ENCODE peak calls at places on chromosomes 2 and 18, in six cellular contexts. S is left ventricle myocardium inferior; E is HL-60; A is IMR-90; C is adrenal gland; G is CD8-positive, alpha-beta T cell. O is an unnamed sample.

GRCh38 chr2:241390301-241391206 is 34.5 kb downstream of the FARP2 start:
- DNase-seq in S (no peak), C (no peak), E (no peak), G (no peak), A (no peak), O (no peak)

GRCh38 chr2:28300921-28301341 is 91.7 kb upstream of the FOSL2 start:
- DNase-seq in A (peak), C (no peak), S (no peak), G (no peak), E (no peak), O (no peak)

GRCh38 chr2:225017713-225018112 is 24.6 kb downstream of the DOCK10 start:
- DNase-seq in C (no peak), A (no peak), S (no peak), E (no peak), G (no peak), O (no peak)

GRCh38 chr2:9144617-9145016 is 62.0 kb upstream of the ASAP2 start:
- DNase-seq in G (no peak), S (no peak), A (no peak), E (no peak), C (no peak), O (peak)

GRCh38 chr2:24970483-24971299 is 1.1 kb downstream of the DNAJC27 start:
- DNase-seq in C (peak), S (no peak), A (peak), E (no peak), G (no peak), O (peak)

GRCh38 chr2:121427187-121427689 is 103.4 kb upstream of the RNU4ATAC start:
- DNase-seq in A (no peak), C (no peak), S (no peak), E (no peak), G (no peak), O (peak)

GRCh38 chr2:230140667-230141066 is 71.9 kb upstream of the SLC16A14 start:
- DNase-seq in S (no peak), C (no peak), A (no peak), E (no peak), G (no peak), O (no peak)

GRCh38 chr2:227503433-227504406 is 31.8 kb downstream of the AGFG1 start:
- DNase-seq in S (no peak), E (no peak), C (peak), A (peak), G (no peak), O (no peak)

GRCh38 chr2:233061007-233061590 is 957 bp downstream of the INPP5D start:
- DNase-seq in S (no peak), G (no peak), E (peak), A (no peak), C (no peak), O (no peak)

GRCh38 chr2:165601866-165602636 is 132.6 kb downstream of the CSRNP3 start:
- DNase-seq in C (no peak), G (no peak), E (no peak), A (peak), S (no peak), O (peak)

DNA sequence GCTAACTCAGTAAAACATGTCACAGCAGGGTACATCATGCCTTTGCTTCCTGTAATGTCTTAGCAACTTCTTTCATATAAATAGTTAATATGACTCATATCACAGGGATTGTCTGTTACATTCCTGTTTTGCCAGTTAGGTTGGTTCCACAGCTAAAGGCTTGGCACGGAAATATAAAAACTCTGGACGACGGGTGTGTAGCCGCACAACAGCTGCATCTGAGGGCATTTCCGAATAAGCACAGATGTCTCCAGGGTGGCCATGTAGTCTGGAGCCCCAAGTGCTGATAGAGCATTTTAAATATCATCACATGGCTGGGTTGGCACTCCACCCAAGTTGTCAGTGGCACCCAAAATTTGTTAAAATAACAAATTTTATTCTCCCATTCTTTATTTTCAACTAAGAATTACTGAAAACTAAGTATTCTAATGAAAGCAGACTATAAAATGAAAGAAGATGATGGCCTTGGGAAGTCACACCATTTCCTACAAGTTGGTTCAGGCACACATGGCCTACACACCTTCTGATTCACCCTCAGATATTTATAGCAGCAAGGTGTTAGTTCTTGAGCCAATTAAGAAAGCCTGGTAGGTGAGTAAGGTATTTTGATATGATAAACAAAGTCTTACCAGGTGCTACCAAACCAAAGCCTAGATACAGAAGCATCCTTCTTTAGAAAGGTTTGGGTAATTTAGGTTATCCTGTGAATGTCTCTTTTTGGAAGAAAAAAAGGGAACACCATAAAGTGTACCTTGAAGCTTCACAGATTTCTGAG is 61.8 kb upstream of the STK17B start:
- DNase-seq in S (no peak), C (peak), A (peak), E (no peak), G (no peak), O (peak)
- H3K4me3 ChIP-seq in S (no peak), C (no peak), A (no peak), E (no peak), G (no peak), O (no peak)

DNA sequence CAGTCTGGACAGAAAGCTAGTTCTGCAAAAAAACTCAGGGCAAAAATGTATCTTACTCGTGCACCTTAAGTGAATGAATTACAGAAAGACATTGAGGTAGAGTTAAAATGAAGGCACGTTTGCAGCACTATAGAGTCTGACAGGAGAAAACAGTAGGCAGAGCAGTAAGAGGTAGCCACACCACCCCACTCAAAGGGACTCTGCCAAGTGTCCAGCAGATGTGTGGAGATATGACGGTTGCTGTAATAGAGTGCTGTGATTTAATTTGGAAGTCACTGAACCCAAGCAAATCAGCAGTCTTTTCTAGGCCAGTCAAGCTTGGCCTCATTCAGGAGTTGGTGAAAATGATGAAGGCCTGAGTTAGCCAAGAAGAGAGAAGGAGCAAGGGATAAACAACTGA is 464.4 kb downstream of the PTPRM start:
- DNase-seq in G (no peak), C (no peak), S (no peak), A (no peak), E (no peak), O (no peak)
- TF ChIP-seq CTCF in G (no peak), C (no peak), S (no peak), A (no peak), E (no peak), O (no peak)

DNA sequence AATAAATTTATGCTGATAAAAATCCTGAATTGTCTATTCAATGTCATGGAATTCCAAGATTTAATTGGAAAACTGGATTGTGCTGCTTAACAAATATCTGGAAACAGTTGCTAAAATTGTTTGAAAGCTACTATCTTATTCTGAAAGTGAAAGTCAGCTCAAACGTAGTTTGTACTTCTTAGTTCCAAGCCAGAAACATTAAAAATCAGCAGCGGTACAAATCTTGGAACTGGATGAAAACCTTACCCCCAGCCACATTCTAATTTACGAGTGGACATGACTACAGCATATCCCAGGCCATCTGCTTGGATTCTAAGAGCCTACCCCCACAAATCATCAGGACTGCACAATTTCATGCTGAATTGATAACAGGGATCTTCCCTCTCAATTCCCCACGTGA is 158.6 kb upstream of the NCKAP5 start:
- DNase-seq in G (no peak), C (no peak), S (no peak), E (no peak), A (no peak), O (peak)
- H3K4me3 ChIP-seq in G (no peak), C (no peak), S (peak), E (no peak), A (peak), O (no peak)

GRCh38 chr2:100818606-100819364 is 1.2 kb upstream of the NPAS2 start:
- DNase-seq in E (peak), G (no peak), S (peak), A (peak), C (peak), O (peak)
- TF ChIP-seq CTCF in E (no peak), G (no peak), S (peak), A (peak), C (peak), O (peak)

GRCh38 chr2:240231838-240232244 is 91.4 kb upstream of the OTOS start:
- DNase-seq in C (no peak), S (no peak), E (no peak), A (no peak), G (no peak), O (no peak)

GRCh38 chr2:240233891-240234502 is 93.5 kb upstream of the OTOS start:
- DNase-seq in A (no peak), S (peak), G (no peak), E (no peak), C (peak), O (no peak)

GRCh38 chr2:240234503-240234951 is 94.1 kb upstream of the OTOS start:
- DNase-seq in C (no peak), S (peak), G (no peak), A (peak), E (no peak), O (no peak)

GRCh38 chr2:240232264-240232915 is 91.9 kb upstream of the OTOS start:
- DNase-seq in E (no peak), S (peak), G (no peak), A (no peak), C (no peak), O (no peak)

DNA sequence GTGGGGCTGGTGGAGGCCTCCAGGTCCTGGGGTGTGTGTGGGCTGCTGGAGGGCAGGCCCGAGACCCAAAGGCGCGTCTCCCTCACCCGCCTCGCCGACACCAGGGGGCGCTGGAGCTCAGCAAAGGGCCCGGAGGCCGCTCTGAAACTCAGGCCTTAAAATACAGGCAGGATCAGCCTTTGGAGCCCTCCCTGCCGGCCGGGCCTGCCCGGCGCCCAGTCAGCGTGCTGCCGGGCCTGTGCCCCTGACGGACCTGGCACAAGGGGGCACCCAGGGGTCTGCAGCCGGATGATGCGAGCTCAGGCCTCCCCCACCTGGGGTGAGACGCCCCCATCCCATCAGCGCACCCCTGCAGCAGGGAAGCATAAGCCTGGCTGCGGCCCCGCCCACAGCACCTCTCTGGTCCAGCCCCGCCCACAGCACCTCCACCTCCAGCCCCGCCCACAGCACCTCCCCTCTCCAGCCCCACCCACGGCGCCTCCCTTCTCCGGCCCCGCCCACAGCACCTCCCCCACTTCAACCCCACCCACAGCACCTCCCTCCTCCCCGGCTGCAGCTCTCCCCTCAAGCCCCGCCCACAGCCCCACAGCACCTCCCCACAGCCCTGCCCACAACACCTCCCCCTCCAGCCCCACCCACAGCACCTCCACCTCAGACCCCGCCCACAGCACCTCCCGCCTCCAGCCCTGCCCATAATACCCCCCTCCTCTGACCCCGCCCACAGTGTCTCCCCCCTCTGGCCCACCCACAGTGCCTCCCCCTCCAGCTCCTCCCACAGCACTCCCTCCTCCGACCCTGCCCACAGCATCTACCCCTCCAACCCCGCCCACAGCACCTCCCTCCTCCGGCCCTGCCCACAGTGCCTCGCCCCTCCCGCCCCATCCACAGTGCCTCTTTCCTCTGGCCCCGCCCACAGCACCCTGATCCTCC is 92.8 kb upstream of the OTOS start:
- DNase-seq in S (peak), E (peak), G (peak), A (peak), C (peak), O (peak)
- H3K4me3 ChIP-seq in S (peak), E (no peak), G (peak), A (peak), C (no peak), O (no peak)

GRCh38 chr2:189439342-189439741 is 1.9 kb upstream of the WDR75 start:
- DNase-seq in E (no peak), A (no peak), G (no peak), C (no peak), S (no peak), O (no peak)
- TF ChIP-seq CTCF in E (no peak), A (peak), G (no peak), C (no peak), S (no peak), O (no peak)

GRCh38 chr2:20012282-20013060 is at the start of gene MATN3:
- DNase-seq in S (peak), C (peak), E (no peak), A (no peak), G (no peak), O (peak)
- H3K4me3 ChIP-seq in S (peak), C (no peak), E (peak), A (peak), G (peak), O (peak)

GRCh38 chr18:68733693-68734092 is 18.8 kb upstream of the TMX3 start:
- DNase-seq in G (no peak), E (peak), S (no peak), A (peak), C (no peak), O (no peak)
- TF ChIP-seq CTCF in G (no peak), E (no peak), S (no peak), A (no peak), C (no peak), O (no peak)